ENCODE peak calls at places on chromosomes 12 and 14, in six cellular contexts. T is psoas muscle, V is choroid plexus epithelial cell, K is WTC11, B is body of pancreas, A is GM12865. M is an unnamed sample.

GRCh38 chr14:55103005-55103640 is 25.9 kb upstream of the LGALS3 start:
- DNase-seq in T (peak; percentile 85), V (peak; percentile 98), B (peak; percentile 82), A (peak; percentile 92), K (peak; percentile 77), M (peak; percentile 51)

GRCh38 chr12:52011602-52012214 is 5.0 kb downstream of the TAMALIN start:
- DNase-seq in A (no peak), V (no peak), B (no peak), K (no peak), T (peak; percentile 11), M (no peak)

GRCh38 chr12:10385181-10385613 is 4.6 kb downstream of the KLRK1 start:
- DNase-seq in V (peak; percentile 96), B (no peak), A (no peak), K (no peak), T (no peak), M (no peak)

GRCh38 chr12:40225984-40226602 is 1.3 kb downstream of the LRRK2 start:
- DNase-seq in T (no peak), A (peak; percentile 74), K (no peak), B (no peak), V (no peak), M (peak; percentile 62)

GRCh38 chr12:131353826-131354225 is 357.1 kb upstream of the SFSWAP start:
- DNase-seq in T (no peak), V (no peak), B (no peak), K (no peak), A (no peak), M (no peak)

GRCh38 chr12:52147367-52147972 is 44.3 kb downstream of the KRT80 start:
- DNase-seq in B (peak; percentile 89), V (peak; percentile 95), T (peak; percentile 96), K (no peak), A (no peak), M (no peak)

GRCh38 chr12:38664661-38665269 is 240.6 kb downstream of the CPNE8 start:
- DNase-seq in V (peak; percentile 16), T (no peak), K (peak; percentile 23), A (peak; percentile 44), B (no peak), M (peak; percentile 5)

GRCh38 chr12:108616941-108617858 is 16.5 kb downstream of the SELPLG start:
- DNase-seq in K (no peak), B (peak; percentile 46), T (no peak), V (peak; percentile 43), A (peak; percentile 97), M (peak; percentile 91)

GRCh38 chr14:20440465-20440864 is 4.5 kb upstream of the KLHL33 start:
- DNase-seq in V (no peak), A (no peak), K (no peak), T (no peak), B (no peak), M (no peak)

GRCh38 chr12:102120886-102121285 is 903 bp downstream of the PARPBP start:
- DNase-seq in T (no peak), B (no peak), K (no peak), V (peak; percentile 48), A (peak; percentile 47), M (peak; percentile 16)

GRCh38 chr12:118304093-118304492 is 68.6 kb downstream of the TAOK3 start:
- DNase-seq in A (no peak), B (no peak), K (no peak), V (no peak), T (no peak), M (no peak)

GRCh38 chr14:101005447-101005846 is 101.9 kb upstream of the RTL1 start:
- DNase-seq in B (peak; percentile 40), A (no peak), T (no peak), V (no peak), K (no peak), M (no peak)

GRCh38 chr14:100590726-100591452 is 3.7 kb upstream of the BEGAIN start:
- DNase-seq in K (peak; percentile 7), B (no peak), V (no peak), T (peak; percentile 28), A (no peak), M (no peak)

GRCh38 chr12:105025890-105026289 is 39.8 kb downstream of the NOPCHAP1 start:
- DNase-seq in K (no peak), V (peak; percentile 75), B (peak; percentile 70), A (no peak), T (no peak), M (no peak)

GRCh38 chr12:91948504-91948903 is 197.1 kb downstream of the BTG1 start:
- DNase-seq in T (no peak), B (no peak), K (no peak), V (no peak), A (peak; percentile 3), M (no peak)

GRCh38 chr12:19892186-19892585 is 452.9 kb downstream of the AEBP2 start:
- DNase-seq in V (no peak), A (no peak), T (no peak), K (no peak), B (no peak), M (no peak)

DNA sequence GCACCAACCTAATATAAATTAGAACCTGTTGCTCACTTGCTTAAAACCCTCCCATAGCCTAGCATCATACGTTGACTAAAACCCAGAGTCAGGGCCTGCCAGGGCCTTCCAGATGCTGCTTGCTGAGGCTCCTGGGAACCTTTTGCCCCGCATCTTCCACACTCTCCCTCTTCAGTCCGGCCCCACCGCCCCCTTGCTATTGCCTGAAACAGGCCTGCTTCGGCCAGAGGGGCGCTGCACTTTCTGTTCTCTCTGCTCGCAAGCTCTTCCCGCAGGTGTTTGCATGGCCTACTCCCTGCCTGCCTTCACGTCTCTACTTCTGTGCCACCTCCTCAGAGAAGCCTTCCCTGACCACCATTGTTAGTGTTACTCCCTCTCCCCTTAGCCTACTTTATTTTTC is 13.7 kb upstream of the TCTN2 start:
- DNase-seq in K (peak; percentile 30), T (no peak), B (no peak), V (no peak), A (no peak), M (no peak)
- TF ChIP-seq CTCF in K (no peak), T (no peak), B (no peak), V (no peak), A (no peak), M (no peak)

DNA sequence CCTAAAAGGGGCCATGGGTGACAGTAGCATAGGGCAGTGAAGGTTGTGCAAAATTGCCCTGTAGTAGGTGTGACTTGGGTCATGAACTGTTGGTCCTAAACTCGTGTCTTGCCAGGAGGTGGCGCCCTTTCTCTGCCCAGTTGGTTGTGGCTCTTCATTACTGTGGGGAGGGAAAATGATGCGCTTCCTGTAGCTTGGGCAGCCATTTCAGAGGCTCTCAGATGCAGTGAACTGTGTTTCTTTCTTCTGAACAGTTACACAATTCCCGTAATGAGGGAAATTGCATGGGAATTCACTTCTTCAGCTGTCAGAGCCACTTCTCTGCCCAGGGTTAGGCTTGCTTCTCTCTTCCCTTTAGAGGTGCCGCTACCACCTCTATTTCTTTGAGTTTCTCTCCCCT is 148.1 kb upstream of the NRXN3 start:
- DNase-seq in K (peak; percentile 89), A (peak; percentile 82), V (peak; percentile 61), B (peak; percentile 48), T (peak; percentile 59), M (peak; percentile 53)
- TF ChIP-seq CTCF in K (peak; percentile 79), A (peak; percentile 69), V (peak; percentile 63), B (peak; percentile 53), T (peak; percentile 50), M (peak; percentile 33)

GRCh38 chr12:113955109-113955970 is 10.8 kb downstream of the RBM19 start:
- DNase-seq in V (peak; percentile 30), B (peak; percentile 13), A (peak; percentile 28), T (no peak), K (peak; percentile 72), M (no peak)
- TF ChIP-seq CTCF in V (peak; percentile 71), B (peak; percentile 17), A (peak; percentile 57), T (no peak), K (peak; percentile 54), M (peak; percentile 19)

DNA sequence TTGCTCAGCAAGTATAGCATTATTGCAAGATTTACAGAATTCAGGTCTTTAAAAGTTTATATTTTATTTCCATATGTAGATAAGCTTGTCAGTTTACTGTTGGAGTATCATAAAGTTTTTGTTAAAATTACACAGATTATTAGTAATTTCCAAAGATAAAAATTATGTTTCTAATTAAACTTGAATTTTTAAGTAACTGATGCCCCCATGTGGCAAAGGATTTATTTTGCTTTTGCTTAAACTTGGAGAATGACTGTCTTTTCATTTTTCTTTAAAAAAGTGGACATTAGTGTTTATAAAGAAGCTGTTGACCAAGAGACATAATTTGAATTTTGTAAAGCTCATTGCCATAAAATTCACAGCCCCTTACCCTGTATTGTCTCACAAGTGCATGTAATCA is 45.8 kb downstream of the ETNK1 start:
- DNase-seq in T (no peak), B (no peak), V (peak; percentile 50), A (no peak), K (no peak), M (no peak)
- TF ChIP-seq CTCF in T (no peak), B (peak; percentile 11), V (peak; percentile 44), A (no peak), K (no peak), M (no peak)

DNA sequence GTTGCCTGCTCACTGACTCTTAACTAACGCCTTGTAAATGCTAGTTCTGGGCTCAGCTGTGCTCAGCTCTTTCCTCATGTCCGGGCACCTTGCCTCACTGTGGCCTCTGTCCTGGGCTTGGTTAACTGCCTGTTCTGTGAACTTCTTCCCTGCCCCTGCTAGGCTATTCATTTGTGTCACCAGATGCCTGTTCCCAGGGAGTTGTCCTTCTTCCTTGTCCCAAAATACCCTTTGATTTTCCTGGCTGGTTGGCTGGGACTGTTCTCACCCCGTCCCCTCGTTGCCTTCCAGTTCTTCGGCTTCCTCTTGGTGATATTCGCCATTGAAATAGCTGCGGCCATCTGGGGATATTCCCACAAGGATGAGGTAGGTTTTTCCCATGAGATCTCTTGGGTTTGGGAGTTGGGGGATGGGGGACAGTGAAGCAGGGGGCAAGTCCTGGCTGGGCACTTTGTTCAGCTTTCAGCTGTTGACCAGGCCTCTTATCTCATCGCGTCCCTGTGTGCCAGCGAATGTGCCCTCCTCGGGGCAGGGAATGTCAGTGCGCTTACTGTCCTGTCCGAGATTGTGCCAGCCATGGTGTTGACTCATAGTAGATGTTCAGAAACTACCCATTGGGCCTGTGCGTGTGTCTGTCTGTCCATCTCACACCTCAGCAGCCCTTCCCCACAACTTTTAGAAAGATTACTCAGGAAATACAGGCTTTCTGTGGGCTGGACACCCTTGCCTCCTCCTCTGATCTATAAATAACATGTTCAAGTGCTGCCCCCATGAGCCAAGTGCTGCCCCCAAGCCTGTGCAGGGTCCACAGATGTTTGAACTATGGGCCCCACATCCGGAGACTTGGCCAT is 33.1 kb downstream of the CD9 start:
- DNase-seq in A (no peak), K (no peak), V (peak; percentile 13), B (peak; percentile 83), T (peak; percentile 87), M (no peak)
- TF ChIP-seq CTCF in A (no peak), K (no peak), V (peak; percentile 15), B (no peak), T (no peak), M (no peak)

GRCh38 chr14:24135834-24136683 is at the start of gene PSME1:
- DNase-seq in V (peak; percentile 90), A (peak; percentile 96), K (peak; percentile 93), B (peak; percentile 95), T (peak; percentile 97), M (peak; percentile 97)
- TF ChIP-seq CTCF in V (no peak), A (peak; percentile 3), K (no peak), B (no peak), T (no peak), M (no peak)